ENCODE peak calls at places on chromosomes 16 and 17, in five cellular contexts. B, P, O, L and M are unnamed samples.
A peak's percentile ranks its signal among the peaks of the same experiment; 100 is the strongest.

GRCh38 chr17:82232876-82233785 is 4.3 kb downstream of the SLC16A3 start:
- DNase-seq in B (no peak), P (no peak), O (no peak), L (peak; percentile 51), M (no peak)

GRCh38 chr17:32878211-32878610 is 1.3 kb upstream of the MYO1D start:
- DNase-seq in B (no peak), P (no peak), O (no peak), L (no peak), M (no peak)

GRCh38 chr16:70694088-70694487 is 8.2 kb upstream of the MTSS2 start:
- DNase-seq in B (peak; percentile 75), P (no peak), O (no peak), L (peak; percentile 87), M (no peak)

GRCh38 chr17:80831481-80831880 is 160.2 kb upstream of the CHMP6 start:
- DNase-seq in B (no peak), P (no peak), O (no peak), L (no peak), M (no peak)

GRCh38 chr16:49068224-49068623 is 213.4 kb downstream of the CBLN1 start:
- DNase-seq in B (no peak), P (no peak), O (no peak), L (no peak), M (no peak)

GRCh38 chr16:89044394-89045180 is 49.1 kb upstream of the ACSF3 start:
- DNase-seq in B (no peak), P (no peak), O (no peak), L (no peak), M (no peak)

GRCh38 chr17:13031718-13032350 is 14.0 kb upstream of the ELAC2 start:
- DNase-seq in B (peak; percentile 48), P (peak; percentile 49), O (peak; percentile 64), L (peak; percentile 86), M (peak; percentile 62)

GRCh38 chr17:4555863-4556646 is 871 bp upstream of the MYBBP1A start:
- DNase-seq in B (no peak), P (no peak), O (no peak), L (no peak), M (no peak)

GRCh38 chr17:3298260-3298659 is at the start of gene OR3A1:
- DNase-seq in B (no peak), P (no peak), O (no peak), L (no peak), M (no peak)

GRCh38 chr17:34858941-34859562 is 102.2 kb downstream of the CCT6B start:
- DNase-seq in B (no peak), P (no peak), O (no peak), L (no peak), M (no peak)

GRCh38 chr17:44071772-44072171 is 1.2 kb downstream of the G6PC3 start:
- DNase-seq in B (peak; percentile 36), P (no peak), O (no peak), L (peak; percentile 57), M (no peak)

GRCh38 chr17:44248220-44248529 is 19.8 kb downstream of the SLC4A1 start:
- DNase-seq in B (no peak), P (no peak), O (no peak), L (no peak), M (no peak)

DNA sequence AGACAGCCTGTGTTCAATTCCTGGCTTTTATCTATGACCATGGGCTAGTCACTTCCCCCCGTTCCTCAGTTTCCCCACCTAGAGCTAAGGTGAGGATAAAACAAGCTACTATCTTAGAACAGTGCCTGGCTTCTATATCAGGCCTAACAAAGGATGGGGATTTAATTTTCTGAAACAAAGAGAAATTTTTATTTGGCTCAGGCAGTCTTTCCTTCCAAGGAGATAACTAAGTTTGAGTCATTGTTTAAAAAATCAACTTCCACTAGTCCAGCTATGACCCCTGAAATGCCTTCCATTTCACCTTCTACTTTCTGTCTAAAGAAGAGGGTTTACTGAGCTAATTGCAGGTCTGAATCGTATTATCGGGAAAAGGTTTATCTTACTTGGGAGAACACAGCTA is 99.0 kb downstream of the CMIP start:
- DNase-seq in B (no peak), P (no peak), O (no peak), L (no peak), M (no peak)
- H3K4me1 ChIP-seq in B (peaks cover 29% of the 10 kb centered on the region), P (no peaks in the 10 kb centered on the region), O (no peaks in the 10 kb centered on the region), L (peaks cover 9% of the 10 kb centered on the region), M (peaks cover 6% of the 10 kb centered on the region)

GRCh38 chr17:42521666-42522262 is 14.3 kb upstream of the NAGLU start:
- DNase-seq in B (no peak), P (no peak), O (no peak), L (peak; percentile 32), M (no peak)

GRCh38 chr17:42520540-42520951 is 15.5 kb upstream of the NAGLU start:
- DNase-seq in B (no peak), P (no peak), O (peak; percentile 24), L (peak; percentile 69), M (no peak)

GRCh38 chr17:42522798-42523278 is 13.2 kb upstream of the NAGLU start:
- DNase-seq in B (no peak), P (no peak), O (no peak), L (peak; percentile 38), M (no peak)

GRCh38 chr17:42521036-42521435 is 15.0 kb upstream of the NAGLU start:
- DNase-seq in B (peak; percentile 35), P (no peak), O (no peak), L (peak; percentile 44), M (no peak)

GRCh38 chr17:42522263-42522790 is 13.7 kb upstream of the NAGLU start:
- DNase-seq in B (no peak), P (no peak), O (no peak), L (peak; percentile 43), M (no peak)
- H3K4me1 ChIP-seq in B (peaks cover 50% of the 10 kb centered on the region), P (no peaks in the 10 kb centered on the region), O (peaks cover 2% of the 10 kb centered on the region), L (peaks cover 19% of the 10 kb centered on the region), M (no peaks in the 10 kb centered on the region)

GRCh38 chr16:1550061-1550460 is 16.6 kb downstream of the TMEM204 start:
- DNase-seq in B (no peak), P (no peak), O (no peak), L (no peak), M (no peak)

GRCh38 chr16:1546430-1546829 is 13.0 kb downstream of the TMEM204 start:
- DNase-seq in B (no peak), P (no peak), O (no peak), L (no peak), M (no peak)

GRCh38 chr16:1548727-1549126 is 15.3 kb downstream of the TMEM204 start:
- DNase-seq in B (no peak), P (no peak), O (no peak), L (no peak), M (no peak)

GRCh38 chr16:1550696-1551095 is 17.2 kb downstream of the TMEM204 start:
- DNase-seq in B (no peak), P (no peak), O (no peak), L (no peak), M (no peak)

DNA sequence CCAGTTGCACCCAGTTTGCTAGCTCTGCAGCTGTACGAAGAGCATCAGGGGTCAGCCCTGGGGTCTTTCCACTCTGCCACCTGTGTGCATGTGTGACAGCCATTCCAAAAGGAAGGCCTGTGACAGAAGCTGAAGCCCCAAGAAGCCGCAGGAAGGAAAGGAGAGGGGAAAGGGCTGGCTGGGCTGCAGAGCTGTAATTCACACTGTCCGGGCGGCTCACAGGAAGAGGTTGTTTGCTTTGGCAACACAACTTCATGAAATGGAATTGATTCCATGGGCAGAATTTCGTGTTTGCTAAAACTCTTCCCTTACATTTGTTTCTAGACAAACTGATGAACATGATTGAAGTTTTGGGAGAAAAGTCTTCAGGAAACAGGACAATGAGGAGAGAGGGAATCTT is 14.8 kb downstream of the TMEM204 start:
- DNase-seq in B (no peak), P (no peak), O (no peak), L (no peak), M (no peak)
- H3K4me1 ChIP-seq in B (peaks cover 18% of the 10 kb centered on the region), P (peaks cover 16% of the 10 kb centered on the region), O (peaks cover 27% of the 10 kb centered on the region), L (no peaks in the 10 kb centered on the region), M (peaks cover 6% of the 10 kb centered on the region)

DNA sequence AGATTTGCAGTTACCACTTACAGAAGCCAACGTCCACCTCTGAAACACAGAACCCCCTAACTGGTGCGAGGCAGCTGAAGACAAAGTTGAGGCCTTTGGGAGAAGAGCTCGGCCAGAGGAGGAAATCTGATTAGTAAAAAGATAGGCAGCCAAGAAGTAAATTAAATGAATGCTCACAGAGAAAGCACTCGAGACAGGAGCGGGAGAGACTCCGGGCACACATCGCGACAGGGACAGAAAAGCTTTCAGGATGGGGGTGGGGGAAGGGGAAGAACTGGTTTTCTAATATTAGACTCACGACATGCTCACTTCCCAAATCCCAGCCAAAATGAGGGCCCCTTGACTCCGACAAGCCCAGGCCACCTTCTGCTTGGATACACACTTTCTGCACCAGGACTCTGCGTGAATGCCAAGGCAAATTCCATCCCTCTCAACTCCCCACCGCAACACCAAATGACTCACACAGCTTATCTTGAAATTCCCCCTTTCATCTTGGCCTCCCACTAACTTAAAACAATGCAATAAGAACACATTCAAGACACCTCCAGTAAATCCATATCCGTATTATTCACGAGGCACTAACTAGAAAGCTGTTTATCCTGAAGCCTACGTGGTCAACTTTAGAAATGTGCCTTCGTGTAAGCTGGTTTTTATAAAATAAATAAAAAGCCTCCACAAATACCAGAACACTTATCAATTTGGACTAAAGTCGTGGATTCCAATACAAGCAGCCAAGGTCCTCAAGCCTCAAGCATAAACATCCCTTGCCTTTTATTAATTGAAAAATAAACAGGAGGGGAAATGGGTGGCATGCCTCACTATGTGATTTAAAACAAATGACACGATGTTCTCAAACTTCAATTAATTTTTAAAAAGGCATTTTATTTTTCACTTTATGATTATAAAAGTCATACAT is 46.1 kb downstream of the NXN start:
- DNase-seq in B (peak; percentile 93), P (no peak), O (no peak), L (peak; percentile 94), M (no peak)
- H3K4me1 ChIP-seq in B (peaks cover 31% of the 10 kb centered on the region), P (no peaks in the 10 kb centered on the region), O (no peaks in the 10 kb centered on the region), L (peaks cover 13% of the 10 kb centered on the region), M (no peaks in the 10 kb centered on the region)

GRCh38 chr17:76726766-76727718 is at the start of gene METTL23:
- DNase-seq in B (peak; percentile 82), P (peak; percentile 86), O (peak; percentile 86), L (peak; percentile 92), M (peak; percentile 88)

GRCh38 chr17:76727745-76728456 is 1.3 kb downstream of the METTL23 start:
- DNase-seq in B (peak; percentile 68), P (peak; percentile 40), O (peak; percentile 43), L (peak; percentile 56), M (no peak)

GRCh38 chr17:76723812-76724211 is 2.6 kb downstream of the JMJD6 start:
- DNase-seq in B (no peak), P (no peak), O (no peak), L (no peak), M (no peak)

GRCh38 chr17:76726231-76726765 is at the start of gene JMJD6:
- DNase-seq in B (peak; percentile 97), P (peak; percentile 96), O (peak; percentile 98), L (peak; percentile 100), M (peak; percentile 92)

DNA sequence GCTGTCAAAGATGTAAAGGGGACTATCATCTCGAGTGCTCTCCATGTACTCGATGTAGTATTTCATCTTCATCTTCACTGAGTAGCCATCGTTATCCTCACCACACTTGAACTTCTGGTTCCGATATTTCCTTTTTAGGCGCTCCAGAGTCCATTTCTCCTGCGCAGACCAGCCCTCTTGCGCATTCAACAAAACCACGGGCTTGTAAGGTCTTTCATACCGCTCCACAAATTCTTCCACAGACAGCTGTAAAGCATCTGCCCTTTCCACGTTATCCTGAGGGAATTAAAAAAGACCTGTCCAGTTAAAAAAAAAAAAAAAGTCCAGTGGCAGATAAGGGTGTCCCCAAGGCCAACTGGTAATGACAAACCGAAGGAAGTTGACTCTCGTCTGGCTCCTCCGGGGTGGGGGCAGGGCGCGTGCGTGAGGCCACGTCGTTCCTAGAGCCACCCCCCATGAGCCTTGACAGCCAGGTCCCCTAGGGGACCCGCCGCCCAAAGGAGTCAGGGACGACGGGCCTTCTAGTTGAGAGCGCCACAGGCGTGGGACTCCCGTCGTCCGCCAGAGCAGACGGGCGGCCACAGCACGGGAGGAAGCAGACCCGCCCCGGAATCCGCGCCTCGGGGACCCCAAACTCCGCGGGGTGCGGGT is 701 bp downstream of the JMJD6 start:
- DNase-seq in B (peak; percentile 61), P (peak; percentile 67), O (peak; percentile 79), L (no peak), M (peak; percentile 74)
- H3K4me1 ChIP-seq in B (peaks cover 16% of the 10 kb centered on the region), P (peaks cover 11% of the 10 kb centered on the region), O (peaks cover 49% of the 10 kb centered on the region), L (no peaks in the 10 kb centered on the region), M (peaks cover 41% of the 10 kb centered on the region)